ENCODE peak calls at places on chromosomes 7 and 10, in ten cellular contexts. I is epithelial cell of proximal tubule; M is PC-9; K is PC-3; J is neural crest cell; R is astrocyte; G is HFFc6; Z is CD4-positive, alpha-beta T cell; C is ovary; N is transverse colon. F is an unnamed sample.

GRCh38 chr7:130286881-130287280 is 6.1 kb upstream of the CPA4 start:
- DNase-seq in I (no peak), M (no peak), K (peak), J (no peak), R (peak), G (no peak), Z (no peak), C (no peak), N (no peak), F (no peak)

GRCh38 chr10:98196985-98197384 is 62.5 kb downstream of the R3HCC1L start:
- DNase-seq in I (no peak), M (no peak), K (no peak), J (no peak), R (no peak), G (no peak), Z (no peak), C (no peak), N (no peak), F (no peak)

GRCh38 chr7:144439717-144440116 is 36.2 kb upstream of the NOBOX start:
- DNase-seq in I (no peak), M (no peak), K (no peak), J (no peak), R (no peak), G (no peak), Z (no peak), C (no peak), N (no peak), F (no peak)

GRCh38 chr7:40704172-40704571 is 569.4 kb downstream of the SUGCT start:
- DNase-seq in I (no peak), M (no peak), K (no peak), J (no peak), R (no peak), G (no peak), Z (no peak), C (no peak), N (no peak), F (no peak)

GRCh38 chr7:33108931-33109757 is at the start of gene RP9:
- DNase-seq in I (no peak), M (no peak), K (peak), J (peak), R (peak), G (peak), Z (peak), C (peak), N (peak), F (peak)

GRCh38 chr10:10796061-10796773 is 221.5 kb upstream of the CELF2 start:
- DNase-seq in I (no peak), M (no peak), K (no peak), J (no peak), R (no peak), G (no peak), Z (no peak), C (peak), N (no peak), F (no peak)

GRCh38 chr7:153604-154003 is 38.8 kb upstream of the FAM20C start:
- DNase-seq in I (no peak), M (no peak), K (no peak), J (no peak), R (no peak), G (no peak), Z (no peak), C (no peak), N (no peak), F (no peak)

GRCh38 chr10:103789771-103790201 is 65.6 kb downstream of the SH3PXD2A start:
- DNase-seq in I (no peak), M (peak), K (peak), J (no peak), R (no peak), G (no peak), Z (no peak), C (no peak), N (peak), F (peak)

GRCh38 chr7:29156798-29157461 is 10.6 kb upstream of the CPVL start:
- DNase-seq in I (no peak), M (no peak), K (no peak), J (no peak), R (no peak), G (no peak), Z (no peak), C (no peak), N (no peak), F (no peak)

GRCh38 chr10:70578371-70578947 is 24.1 kb downstream of the PRF1 start:
- DNase-seq in I (peak), M (peak), K (peak), J (no peak), R (peak), G (no peak), Z (peak), C (no peak), N (peak), F (peak)

GRCh38 chr10:52951819-52952218 is 179.2 kb upstream of the MBL2 start:
- DNase-seq in I (peak), M (no peak), K (peak), J (peak), R (no peak), G (peak), Z (no peak), C (peak), N (peak), F (no peak)

GRCh38 chr7:127932496-127932895 is 98.7 kb downstream of the LRRC4 start:
- DNase-seq in I (no peak), M (no peak), K (no peak), J (no peak), R (peak), G (no peak), Z (no peak), C (no peak), N (no peak), F (no peak)

GRCh38 chr7:2100278-2101205 is 132.2 kb downstream of the MAD1L1 start:
- DNase-seq in I (no peak), M (no peak), K (peak), J (no peak), R (no peak), G (no peak), Z (no peak), C (no peak), N (no peak), F (no peak)

GRCh38 chr10:99748823-99749451 is 16.9 kb downstream of the CUTC start:
- DNase-seq in I (no peak), M (no peak), K (no peak), J (no peak), R (no peak), G (no peak), Z (no peak), C (no peak), N (no peak), F (no peak)

GRCh38 chr7:123432601-123433000 is 101.8 kb downstream of the IQUB start:
- DNase-seq in I (no peak), M (peak), K (peak), J (no peak), R (no peak), G (no peak), Z (no peak), C (no peak), N (no peak), F (no peak)

GRCh38 chr7:9071160-9071762 is 637.9 kb downstream of the NXPH1 start:
- DNase-seq in I (no peak), M (no peak), K (no peak), J (no peak), R (no peak), G (no peak), Z (no peak), C (no peak), N (no peak), F (no peak)

GRCh38 chr7:18241543-18242231 is 214.0 kb upstream of the PRPS1L1 start:
- DNase-seq in I (no peak), M (no peak), K (peak), J (no peak), R (no peak), G (no peak), Z (no peak), C (no peak), N (no peak), F (no peak)

GRCh38 chr7:30804078-30804661 is 33.0 kb downstream of the MINDY4 start:
- DNase-seq in I (no peak), M (peak), K (peak), J (no peak), R (peak), G (peak), Z (no peak), C (no peak), N (no peak), F (peak)

GRCh38 chr7:134186801-134187200 is 59.7 kb downstream of the LRGUK start:
- DNase-seq in I (no peak), M (no peak), K (no peak), J (no peak), R (no peak), G (no peak), Z (no peak), C (no peak), N (no peak), F (no peak)

GRCh38 chr10:29131952-29132820 is 156.7 kb upstream of the LYZL1 start:
- DNase-seq in I (no peak), M (no peak), K (peak), J (no peak), R (peak), G (peak), Z (no peak), C (no peak), N (no peak), F (no peak)

GRCh38 chr10:121662945-121663917 is 65.0 kb upstream of the FGFR2 start:
- DNase-seq in I (no peak), M (no peak), K (no peak), J (peak), R (no peak), G (no peak), Z (no peak), C (no peak), N (peak), F (no peak)
- TF ChIP-seq CTCF in I (peak), M (peak), K (peak), J (peak), R (no peak), G (peak), Z (no peak), C (no peak), N (no peak), F (no peak)

DNA sequence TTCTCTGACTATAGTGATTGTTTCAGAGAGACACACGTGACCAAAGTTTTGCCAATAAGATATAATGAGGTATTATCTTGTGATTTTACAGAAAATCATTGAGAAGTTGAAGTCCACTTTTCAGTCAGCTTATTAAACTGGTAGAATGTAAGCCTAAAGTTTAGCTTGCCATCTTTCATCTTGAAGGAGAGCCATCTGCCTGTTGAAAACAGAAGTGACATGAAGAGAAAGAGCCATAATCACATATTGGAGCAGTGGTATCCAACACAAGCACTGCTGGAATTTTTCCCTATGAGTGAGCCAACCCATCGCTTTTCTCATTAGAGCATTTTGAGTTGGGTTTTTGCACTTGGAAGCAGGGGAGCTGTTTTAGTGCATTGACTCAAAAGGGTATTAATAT is 117.6 kb upstream of the FERD3L start:
- DNase-seq in I (no peak), M (no peak), K (peak), J (no peak), R (no peak), G (no peak), Z (no peak), C (no peak), N (no peak), F (no peak)
- TF ChIP-seq CTCF in I (no peak), M (no peak), K (no peak), J (no peak), R (no peak), G (peak), Z (no peak), C (no peak), N (no peak), F (no peak)

DNA sequence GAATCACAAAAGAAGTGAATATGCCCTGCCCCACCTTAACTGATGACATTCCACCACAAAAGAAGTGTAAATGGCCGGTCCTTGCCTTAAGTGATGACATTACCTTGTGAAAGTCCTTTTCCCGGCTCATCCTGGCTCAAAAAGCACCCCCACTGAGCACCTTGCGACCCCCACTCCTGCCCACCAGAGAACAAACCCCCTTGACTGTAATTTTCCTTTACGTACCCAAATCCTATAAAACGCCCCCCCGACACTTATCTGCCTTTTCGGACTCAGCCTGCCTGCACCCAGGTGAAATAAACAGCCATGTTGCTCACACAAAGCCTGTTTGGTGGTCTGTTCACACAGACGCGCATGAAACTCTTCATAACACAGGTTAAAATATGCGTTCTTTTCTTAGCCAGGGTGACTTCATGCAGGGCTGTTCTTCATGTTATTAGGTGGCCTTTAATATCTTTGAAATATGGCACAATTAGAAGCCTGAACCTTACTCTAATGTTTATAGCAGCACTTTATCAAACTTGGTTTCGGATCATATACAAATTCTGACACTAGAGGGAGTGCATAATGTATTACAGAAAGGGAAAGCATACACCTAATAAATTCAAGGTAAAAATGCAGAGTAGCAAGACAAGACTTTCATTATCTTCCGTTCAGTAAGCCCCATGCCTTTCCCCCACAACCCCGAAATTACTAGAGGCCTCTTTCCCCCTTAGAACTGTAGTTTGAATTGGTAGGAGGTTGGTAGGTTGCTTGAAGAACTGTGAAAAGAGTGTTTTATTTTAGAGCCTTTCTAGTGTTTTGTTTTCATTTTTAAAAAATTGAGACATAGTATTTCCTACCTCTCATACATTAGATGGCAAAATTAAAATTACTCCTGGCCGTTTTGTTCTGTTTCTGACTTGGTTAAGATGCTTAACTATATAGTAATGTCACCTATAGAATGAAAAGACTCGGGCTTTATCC is 117.9 kb downstream of the NPY start:
- DNase-seq in I (no peak), M (peak), K (peak), J (no peak), R (peak), G (peak), Z (no peak), C (no peak), N (no peak), F (peak)
- TF ChIP-seq CTCF in I (peak), M (peak), K (peak), J (peak), R (peak), G (peak), Z (peak), C (peak), N (no peak), F (peak)

GRCh38 chr7:100673302-100673941 is at the start of gene GNB2:
- DNase-seq in I (peak), M (peak), K (peak), J (peak), R (peak), G (peak), Z (peak), C (peak), N (peak), F (peak)
- TF ChIP-seq CTCF in I (no peak), M (no peak), K (no peak), J (no peak), R (no peak), G (no peak), Z (no peak), C (peak), N (no peak), F (no peak)

GRCh38 chr10:66307826-66308225 is 618.0 kb upstream of the LRRTM3 start:
- DNase-seq in I (no peak), M (no peak), K (peak), J (no peak), R (no peak), G (no peak), Z (no peak), C (no peak), N (no peak), F (no peak)
- TF ChIP-seq CTCF in I (peak), M (no peak), K (peak), J (peak), R (no peak), G (peak), Z (no peak), C (no peak), N (no peak), F (no peak)

GRCh38 chr7:155814569-155815276 is 2.5 kb upstream of the SHH start:
- DNase-seq in I (no peak), M (peak), K (peak), J (no peak), R (no peak), G (no peak), Z (no peak), C (no peak), N (no peak), F (no peak)
- TF ChIP-seq CTCF in I (no peak), M (no peak), K (no peak), J (no peak), R (no peak), G (no peak), Z (no peak), C (no peak), N (no peak), F (no peak)